ENCODE peak calls at places on chromosome 18, in four cellular contexts. X is tibial artery, G is uterus, M is suprapubic skin. Q is an unnamed sample.

GRCh38 chr18:1884623-1885022 is 686.7 kb downstream of the METTL4 start:
- DNase-seq in X (no peak), M (no peak), G (no peak), Q (no peak)

GRCh38 chr18:23675896-23676295 is 13.2 kb upstream of the ANKRD29 start:
- DNase-seq in X (no peak), M (no peak), G (no peak), Q (no peak)

GRCh38 chr18:12637393-12637792 is 20.5 kb downstream of the SPIRE1 start:
- DNase-seq in M (no peak), G (no peak), X (no peak), Q (peak)

GRCh38 chr18:8898990-8899389 is 193.6 kb downstream of the MTCL1 start:
- DNase-seq in G (no peak), X (no peak), M (no peak), Q (no peak)

GRCh38 chr18:24837065-24837464 is 376.6 kb downstream of the HRH4 start:
- DNase-seq in M (no peak), G (no peak), X (no peak), Q (no peak)

GRCh38 chr18:37654711-37655369 is 89.2 kb upstream of the CELF4 start:
- DNase-seq in G (no peak), M (no peak), X (no peak), Q (no peak)

GRCh38 chr18:24400587-24400986 is 3.0 kb upstream of the OSBPL1A start:
- DNase-seq in M (no peak), G (no peak), X (no peak), Q (no peak)

GRCh38 chr18:59340312-59340711 is 18.8 kb downstream of the LMAN1 start:
- DNase-seq in M (no peak), X (no peak), G (no peak), Q (no peak)

GRCh38 chr18:3458378-3458777 is 8.4 kb downstream of the TGIF1 start:
- DNase-seq in X (no peak), M (no peak), G (no peak), Q (no peak)

GRCh38 chr18:38698108-38698507 is 1132.5 kb upstream of the CELF4 start:
- DNase-seq in M (no peak), X (no peak), G (no peak), Q (no peak)

GRCh38 chr18:22434973-22435608 is 17.4 kb upstream of the CTAGE1 start:
- DNase-seq in M (no peak), G (no peak), X (no peak), Q (peak)

GRCh38 chr18:64083906-64084305 is 65.0 kb downstream of the LINC00305 start:
- DNase-seq in G (no peak), M (no peak), X (no peak), Q (no peak)

GRCh38 chr18:3651266-3651665 is 201.3 kb downstream of the TGIF1 start:
- DNase-seq in M (no peak), X (no peak), G (no peak), Q (no peak)

GRCh38 chr18:60024857-60025256 is 125.1 kb downstream of the PMAIP1 start:
- DNase-seq in G (no peak), X (no peak), M (no peak), Q (peak)

GRCh38 chr18:50836521-50836957 is 16.7 kb upstream of the MRO start:
- DNase-seq in G (no peak), M (no peak), X (no peak), Q (peak)

GRCh38 chr18:41967680-41968079 is 12.6 kb downstream of the PIK3C3 start:
- DNase-seq in G (no peak), M (no peak), X (no peak), Q (no peak)

GRCh38 chr18:28087173-28087563 is 89.8 kb downstream of the CDH2 start:
- DNase-seq in G (no peak), X (no peak), M (no peak), Q (peak)

GRCh38 chr18:35756506-35757117 is 175.1 kb downstream of the GALNT1 start:
- DNase-seq in G (no peak), M (no peak), X (no peak), Q (peak)

DNA sequence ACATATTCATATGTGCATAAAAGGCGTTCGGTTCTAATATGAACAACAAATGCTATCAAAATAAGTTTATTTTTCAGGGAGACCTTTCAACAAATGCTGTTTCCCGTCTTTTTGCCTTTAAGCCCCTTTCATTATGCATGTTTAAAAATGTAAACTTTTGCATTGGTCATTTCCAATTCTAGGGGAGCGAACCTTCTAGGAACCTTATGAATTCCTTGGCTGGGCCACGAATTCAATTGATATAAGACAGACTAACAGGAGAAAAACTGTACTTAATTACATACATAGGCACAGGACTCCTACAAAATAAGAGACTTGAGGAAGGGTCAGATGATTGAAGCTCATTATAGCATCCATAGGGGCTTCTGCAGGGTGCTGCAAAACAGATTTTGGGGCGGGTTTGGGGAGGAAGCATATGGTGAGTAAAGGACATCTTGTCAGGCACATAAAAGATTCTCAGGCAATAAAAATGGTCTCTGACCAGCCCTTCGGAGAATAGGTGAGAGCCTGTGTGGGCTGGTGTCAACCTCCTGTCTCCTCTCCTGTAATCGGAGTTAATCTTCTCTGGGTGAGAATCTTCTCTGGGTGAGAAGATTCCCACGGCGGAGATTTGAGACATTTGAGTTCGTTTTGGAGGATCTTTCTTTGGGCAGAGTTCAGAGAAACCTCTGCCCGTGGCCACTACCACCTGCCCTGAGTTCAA is 1.7 kb downstream of the TNFRSF11A start:
- DNase-seq in G (no peak), M (no peak), X (no peak), Q (no peak)
- H3K4me3 ChIP-seq in G (no peak), M (peak), X (no peak), Q (no peak)

GRCh38 chr18:71398530-71398929 is 1109.7 kb downstream of the SOCS6 start:
- DNase-seq in X (no peak), G (no peak), M (no peak), Q (peak)
- TF ChIP-seq CTCF in X (no peak), G (no peak), M (no peak), Q (peak)

GRCh38 chr18:458016-458415 is 42.5 kb downstream of the COLEC12 start:
- DNase-seq in X (no peak), G (no peak), M (no peak), Q (peak)
- H3K4me3 ChIP-seq in X (no peak), G (no peak), M (no peak), Q (no peak)

DNA sequence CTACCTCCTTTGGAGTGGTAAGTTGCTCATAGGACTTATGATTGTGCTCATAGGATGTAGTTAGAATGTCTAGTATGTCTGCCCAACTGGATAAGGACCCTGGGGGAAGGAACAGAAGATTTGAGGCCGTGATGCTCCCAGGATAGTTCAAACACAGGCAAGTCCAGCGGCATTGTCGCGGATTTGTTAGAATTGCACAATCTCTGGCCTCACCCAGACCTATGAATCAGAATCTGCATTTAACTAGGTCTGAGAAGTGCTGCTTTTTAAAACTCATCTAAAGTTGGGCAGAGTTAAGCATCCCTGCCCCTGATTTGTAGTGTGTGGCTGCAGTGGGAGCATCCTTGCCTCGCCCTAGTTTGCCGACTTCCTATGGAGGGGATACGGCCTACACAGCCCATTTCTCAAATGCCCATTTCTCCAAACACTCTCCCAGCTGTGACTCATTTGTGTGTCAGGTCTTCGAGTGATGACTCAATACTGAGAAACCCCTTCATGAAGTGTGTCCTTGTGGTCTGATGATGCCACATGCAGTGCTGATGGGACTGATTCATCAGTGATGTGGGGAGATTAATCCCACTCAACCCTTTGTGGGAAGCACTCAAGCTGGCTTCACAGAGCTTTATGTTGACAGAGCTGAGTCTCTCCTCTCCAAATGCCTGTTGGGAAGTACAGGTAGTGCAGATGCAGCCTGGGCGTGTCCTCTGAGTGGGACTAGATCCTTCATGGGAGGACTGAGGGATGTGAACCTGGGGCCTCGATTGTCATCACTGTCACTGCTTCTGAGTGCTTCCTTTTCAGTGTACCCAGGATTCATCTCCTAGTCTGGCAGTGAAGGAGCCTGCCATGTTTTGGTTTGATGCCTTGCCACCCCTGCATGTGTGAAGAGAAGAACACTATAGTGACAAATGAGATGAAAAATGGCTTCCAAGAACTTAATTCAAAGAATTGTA is 18.7 kb downstream of the SMIM21 start:
- DNase-seq in M (no peak), G (no peak), X (no peak), Q (peak)
- TF ChIP-seq CTCF in M (no peak), G (no peak), X (no peak), Q (no peak)

DNA sequence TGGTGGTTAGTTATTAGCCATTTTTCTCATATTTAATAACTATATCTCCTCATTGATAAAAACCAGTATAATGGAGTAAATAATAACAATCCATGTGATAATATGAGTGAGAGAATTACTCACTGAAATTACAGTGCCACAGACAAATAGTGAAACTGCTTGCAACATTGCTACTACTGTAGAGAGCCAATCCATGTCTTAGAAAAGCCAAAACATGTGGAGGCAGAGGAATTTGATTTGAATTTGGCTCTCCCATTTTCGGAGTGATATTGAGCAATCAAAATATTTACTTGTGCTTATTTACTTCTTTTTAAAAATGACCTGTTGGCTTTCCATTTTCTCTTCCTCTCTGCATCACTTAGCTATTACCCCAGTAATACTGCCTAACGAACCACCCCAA is 288.3 kb upstream of the TCF4 start:
- DNase-seq in X (no peak), G (no peak), M (no peak), Q (no peak)
- H3K4me3 ChIP-seq in X (no peak), G (no peak), M (no peak), Q (no peak)

GRCh38 chr18:32958746-32959145 is 185.9 kb upstream of the KLHL14 start:
- DNase-seq in X (no peak), G (no peak), M (no peak), Q (no peak)

DNA sequence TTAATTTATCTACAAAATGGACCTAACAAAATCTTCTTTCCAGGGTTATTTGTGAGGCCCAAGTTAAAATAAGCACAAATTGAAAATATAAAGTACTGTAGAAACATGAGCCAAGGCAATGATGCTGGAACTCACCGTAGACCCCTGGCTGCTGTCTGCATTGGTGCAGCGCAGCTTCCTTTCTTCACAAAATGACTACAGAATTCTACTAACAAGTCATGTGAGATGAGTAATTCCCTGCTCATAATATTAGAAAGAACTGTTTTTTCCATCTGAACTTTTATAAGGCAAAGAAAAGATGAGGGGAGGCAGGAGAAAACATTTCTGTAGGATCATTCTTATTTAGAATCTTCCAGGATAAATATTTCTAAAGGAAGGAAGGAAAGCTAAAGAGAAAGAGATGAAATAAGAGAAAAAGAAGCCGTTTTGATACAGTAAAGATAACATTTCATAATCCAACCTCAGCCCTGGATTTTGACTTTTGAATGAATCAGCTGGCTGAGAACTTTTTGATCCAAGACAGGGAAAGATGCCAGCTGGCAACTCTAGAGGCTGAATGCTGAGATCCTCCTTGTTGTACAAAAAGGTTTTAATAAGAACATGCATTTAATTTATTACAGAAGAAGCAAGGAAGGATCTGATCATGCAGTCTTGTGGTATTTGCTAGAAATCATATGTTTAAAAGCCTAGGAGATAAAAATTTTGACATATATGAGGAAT is 183.9 kb upstream of the KLHL14 start:
- DNase-seq in M (no peak), X (no peak), G (no peak), Q (peak)
- TF ChIP-seq CTCF in M (no peak), X (no peak), G (no peak), Q (peak)

GRCh38 chr18:5287854-5288253 is 7.7 kb downstream of the ZBTB14 start:
- DNase-seq in G (no peak), M (no peak), X (no peak), Q (no peak)
- H3K4me3 ChIP-seq in G (no peak), M (no peak), X (no peak), Q (no peak)

GRCh38 chr18:76404345-76404831 is 90.7 kb downstream of the ZNF516 start:
- DNase-seq in M (no peak), X (no peak), G (no peak), Q (no peak)
- TF ChIP-seq CTCF in M (no peak), X (no peak), G (no peak), Q (no peak)

GRCh38 chr18:70085641-70086040 is 119.8 kb downstream of the RTTN start:
- DNase-seq in X (no peak), M (no peak), G (no peak), Q (no peak)
- H3K4me3 ChIP-seq in X (no peak), M (no peak), G (no peak), Q (no peak)